ENCODE peak calls at places on chromosome 13, in eight cellular contexts. One of them, this sample, is unnamed.
A peak's percentile ranks its signal among the peaks of the same experiment; 100 is the strongest.

GRCh38 chr13:102203718-102204117 is 198.1 kb downstream of the FGF14 start:
- DNase-seq in stomach: no peak
- DNase-seq in left cardiac atrium: no peak
- DNase-seq in activated naive CD8-positive, alpha-beta T cell treated with anti-CD3 and anti-CD28 coated beads, Interleukin-2, amount 50 U/mL, for 24 hours: no peak
- DNase-seq in osteoblast: peak; percentile 17
- DNase-seq in GM10248: no peak
- DNase-seq in NCI-H2081 treated with DMSO at 0.1 percent for 48 hours: no peak
- DNase-seq in LHCN-M2: no peak
- DNase-seq in this sample: no peak

GRCh38 chr13:71464673-71465072 is 402.3 kb downstream of the DACH1 start:
- DNase-seq in stomach: no peak
- DNase-seq in left cardiac atrium: no peak
- DNase-seq in activated naive CD8-positive, alpha-beta T cell treated with anti-CD3 and anti-CD28 coated beads, Interleukin-2, amount 50 U/mL, for 24 hours: no peak
- DNase-seq in osteoblast: no peak
- DNase-seq in GM10248: no peak
- DNase-seq in NCI-H2081 treated with DMSO at 0.1 percent for 48 hours: no peak
- DNase-seq in LHCN-M2: no peak
- DNase-seq in this sample: no peak

GRCh38 chr13:95492044-95492801 is 60.3 kb upstream of the CLDN10 start:
- DNase-seq in stomach: peak; percentile 38
- DNase-seq in left cardiac atrium: no peak
- DNase-seq in activated naive CD8-positive, alpha-beta T cell treated with anti-CD3 and anti-CD28 coated beads, Interleukin-2, amount 50 U/mL, for 24 hours: no peak
- DNase-seq in osteoblast: no peak
- DNase-seq in GM10248: no peak
- DNase-seq in NCI-H2081 treated with DMSO at 0.1 percent for 48 hours: no peak
- DNase-seq in LHCN-M2: no peak
- DNase-seq in this sample: no peak

GRCh38 chr13:42990991-42991891 is 800 bp downstream of the EPSTI1 start:
- DNase-seq in stomach: no peak
- DNase-seq in left cardiac atrium: no peak
- DNase-seq in activated naive CD8-positive, alpha-beta T cell treated with anti-CD3 and anti-CD28 coated beads, Interleukin-2, amount 50 U/mL, for 24 hours: no peak
- DNase-seq in osteoblast: no peak
- DNase-seq in GM10248: no peak
- DNase-seq in NCI-H2081 treated with DMSO at 0.1 percent for 48 hours: no peak
- DNase-seq in LHCN-M2: no peak
- DNase-seq in this sample: no peak

GRCh38 chr13:31322025-31322424 is 122.2 kb downstream of the B3GLCT start:
- DNase-seq in stomach: no peak
- DNase-seq in left cardiac atrium: peak; percentile 51
- DNase-seq in activated naive CD8-positive, alpha-beta T cell treated with anti-CD3 and anti-CD28 coated beads, Interleukin-2, amount 50 U/mL, for 24 hours: no peak
- DNase-seq in osteoblast: no peak
- DNase-seq in GM10248: no peak
- DNase-seq in NCI-H2081 treated with DMSO at 0.1 percent for 48 hours: no peak
- DNase-seq in LHCN-M2: peak; percentile 9
- DNase-seq in this sample: no peak

GRCh38 chr13:111558700-111559088 is 238.3 kb downstream of the TEX29 start:
- DNase-seq in stomach: no peak
- DNase-seq in left cardiac atrium: no peak
- DNase-seq in activated naive CD8-positive, alpha-beta T cell treated with anti-CD3 and anti-CD28 coated beads, Interleukin-2, amount 50 U/mL, for 24 hours: no peak
- DNase-seq in osteoblast: no peak
- DNase-seq in GM10248: no peak
- DNase-seq in NCI-H2081 treated with DMSO at 0.1 percent for 48 hours: no peak
- DNase-seq in LHCN-M2: no peak
- DNase-seq in this sample: no peak

GRCh38 chr13:33743438-33744368 is 74.2 kb upstream of the RFC3 start:
- DNase-seq in stomach: no peak
- DNase-seq in left cardiac atrium: no peak
- DNase-seq in activated naive CD8-positive, alpha-beta T cell treated with anti-CD3 and anti-CD28 coated beads, Interleukin-2, amount 50 U/mL, for 24 hours: no peak
- DNase-seq in osteoblast: no peak
- DNase-seq in GM10248: peak; percentile 51
- DNase-seq in NCI-H2081 treated with DMSO at 0.1 percent for 48 hours: no peak
- DNase-seq in LHCN-M2: no peak
- DNase-seq in this sample: no peak

GRCh38 chr13:113813070-113813748 is 50.7 kb downstream of the GAS6 start:
- DNase-seq in stomach: no peak
- DNase-seq in left cardiac atrium: no peak
- DNase-seq in activated naive CD8-positive, alpha-beta T cell treated with anti-CD3 and anti-CD28 coated beads, Interleukin-2, amount 50 U/mL, for 24 hours: no peak
- DNase-seq in osteoblast: no peak
- DNase-seq in GM10248: no peak
- DNase-seq in NCI-H2081 treated with DMSO at 0.1 percent for 48 hours: no peak
- DNase-seq in LHCN-M2: no peak
- DNase-seq in this sample: no peak

GRCh38 chr13:99717959-99718674 is 216.8 kb downstream of the TM9SF2 start:
- DNase-seq in stomach: no peak
- DNase-seq in left cardiac atrium: no peak
- DNase-seq in activated naive CD8-positive, alpha-beta T cell treated with anti-CD3 and anti-CD28 coated beads, Interleukin-2, amount 50 U/mL, for 24 hours: no peak
- DNase-seq in osteoblast: no peak
- DNase-seq in GM10248: no peak
- DNase-seq in NCI-H2081 treated with DMSO at 0.1 percent for 48 hours: no peak
- DNase-seq in LHCN-M2: no peak
- DNase-seq in this sample: no peak

GRCh38 chr13:76387561-76387960 is 498.6 kb downstream of the KCTD12 start:
- DNase-seq in stomach: no peak
- DNase-seq in left cardiac atrium: no peak
- DNase-seq in activated naive CD8-positive, alpha-beta T cell treated with anti-CD3 and anti-CD28 coated beads, Interleukin-2, amount 50 U/mL, for 24 hours: no peak
- DNase-seq in osteoblast: no peak
- DNase-seq in GM10248: no peak
- DNase-seq in NCI-H2081 treated with DMSO at 0.1 percent for 48 hours: no peak
- DNase-seq in LHCN-M2: no peak
- DNase-seq in this sample: no peak

GRCh38 chr13:61144834-61145593 is 270.6 kb downstream of the PCDH20 start:
- DNase-seq in stomach: no peak
- DNase-seq in left cardiac atrium: no peak
- DNase-seq in activated naive CD8-positive, alpha-beta T cell treated with anti-CD3 and anti-CD28 coated beads, Interleukin-2, amount 50 U/mL, for 24 hours: no peak
- DNase-seq in osteoblast: no peak
- DNase-seq in GM10248: no peak
- DNase-seq in NCI-H2081 treated with DMSO at 0.1 percent for 48 hours: no peak
- DNase-seq in LHCN-M2: no peak
- DNase-seq in this sample: no peak

GRCh38 chr13:113216165-113217056 is 7.0 kb downstream of the CUL4A start:
- DNase-seq in stomach: peak; percentile 60
- DNase-seq in left cardiac atrium: peak; percentile 50
- DNase-seq in activated naive CD8-positive, alpha-beta T cell treated with anti-CD3 and anti-CD28 coated beads, Interleukin-2, amount 50 U/mL, for 24 hours: no peak
- DNase-seq in osteoblast: peak; percentile 94
- DNase-seq in GM10248: no peak
- DNase-seq in NCI-H2081 treated with DMSO at 0.1 percent for 48 hours: no peak
- DNase-seq in LHCN-M2: peak; percentile 81
- DNase-seq in this sample: no peak

GRCh38 chr13:71514900-71515598 is 352.0 kb downstream of the DACH1 start:
- DNase-seq in stomach: no peak
- DNase-seq in left cardiac atrium: no peak
- DNase-seq in activated naive CD8-positive, alpha-beta T cell treated with anti-CD3 and anti-CD28 coated beads, Interleukin-2, amount 50 U/mL, for 24 hours: no peak
- DNase-seq in osteoblast: no peak
- DNase-seq in GM10248: no peak
- DNase-seq in NCI-H2081 treated with DMSO at 0.1 percent for 48 hours: no peak
- DNase-seq in LHCN-M2: no peak
- DNase-seq in this sample: no peak

GRCh38 chr13:46627462-46627861 is 74.5 kb downstream of the LRCH1 start:
- DNase-seq in stomach: no peak
- DNase-seq in left cardiac atrium: no peak
- DNase-seq in activated naive CD8-positive, alpha-beta T cell treated with anti-CD3 and anti-CD28 coated beads, Interleukin-2, amount 50 U/mL, for 24 hours: no peak
- DNase-seq in osteoblast: no peak
- DNase-seq in GM10248: no peak
- DNase-seq in NCI-H2081 treated with DMSO at 0.1 percent for 48 hours: no peak
- DNase-seq in LHCN-M2: no peak
- DNase-seq in this sample: no peak

GRCh38 chr13:91347996-91348905 is 764 bp downstream of the MIR17HG start:
- DNase-seq in stomach: peak; percentile 53
- DNase-seq in left cardiac atrium: peak; percentile 57
- DNase-seq in activated naive CD8-positive, alpha-beta T cell treated with anti-CD3 and anti-CD28 coated beads, Interleukin-2, amount 50 U/mL, for 24 hours: peak; percentile 66
- DNase-seq in osteoblast: peak; percentile 96
- DNase-seq in GM10248: peak; percentile 79
- DNase-seq in NCI-H2081 treated with DMSO at 0.1 percent for 48 hours: no peak
- DNase-seq in LHCN-M2: peak; percentile 26
- DNase-seq in this sample: no peak

GRCh38 chr13:84413016-84413415 is 530.7 kb upstream of the SLITRK1 start:
- DNase-seq in stomach: no peak
- DNase-seq in left cardiac atrium: no peak
- DNase-seq in activated naive CD8-positive, alpha-beta T cell treated with anti-CD3 and anti-CD28 coated beads, Interleukin-2, amount 50 U/mL, for 24 hours: no peak
- DNase-seq in osteoblast: no peak
- DNase-seq in GM10248: no peak
- DNase-seq in NCI-H2081 treated with DMSO at 0.1 percent for 48 hours: no peak
- DNase-seq in LHCN-M2: no peak
- DNase-seq in this sample: no peak

This sample was measured in NCI-H1417 treated with DMSO at 0.1 percent for 48 hours.